ENCODE peak calls at places on chromosomes 4 and X, in ten cellular contexts. One of them, this sample, is unnamed.

GRCh38 chrX:16839852-16840460 is 30.2 kb downstream of the RBBP7 start:
- DNase-seq in tibial artery: no peak
- DNase-seq in RWPE2: no peak
- DNase-seq in left lung: no peak
- DNase-seq in fibroblast of lung: peak; percentile 84
- DNase-seq in body of pancreas: no peak
- DNase-seq in hepatocyte: peak; percentile 78
- DNase-seq in esophagus squamous epithelium: no peak
- DNase-seq in PC-3: peak; percentile 43
- DNase-seq in IMR-90: peak; percentile 85
- DNase-seq in this sample: peak; percentile 71

GRCh38 chr4:1239949-1240305 is 9.0 kb downstream of the CTBP1 start:
- DNase-seq in IMR-90: no peak
- DNase-seq in PC-3: no peak
- DNase-seq in hepatocyte: no peak
- DNase-seq in tibial artery: peak; percentile 47
- DNase-seq in esophagus squamous epithelium: no peak
- DNase-seq in RWPE2: no peak
- DNase-seq in left lung: peak; percentile 55
- DNase-seq in fibroblast of lung: no peak
- DNase-seq in body of pancreas: no peak
- DNase-seq in this sample: no peak

GRCh38 chr4:85028910-85029309 is 62.4 kb upstream of the WDFY3 start:
- DNase-seq in left lung: no peak
- DNase-seq in fibroblast of lung: peak; percentile 58
- DNase-seq in tibial artery: no peak
- DNase-seq in RWPE2: no peak
- DNase-seq in PC-3: no peak
- DNase-seq in esophagus squamous epithelium: no peak
- DNase-seq in body of pancreas: no peak
- DNase-seq in hepatocyte: peak; percentile 12
- DNase-seq in IMR-90: peak; percentile 22
- DNase-seq in this sample: peak; percentile 96

GRCh38 chrX:12978205-12979010 is 3.5 kb downstream of the TMSB4X start:
- DNase-seq in fibroblast of lung: peak; percentile 79
- DNase-seq in RWPE2: no peak
- DNase-seq in left lung: peak; percentile 77
- DNase-seq in body of pancreas: peak; percentile 58
- DNase-seq in tibial artery: peak; percentile 65
- DNase-seq in esophagus squamous epithelium: peak; percentile 14
- DNase-seq in hepatocyte: peak; percentile 75
- DNase-seq in PC-3: peak; percentile 48
- DNase-seq in IMR-90: peak; percentile 88
- DNase-seq in this sample: peak; percentile 81

GRCh38 chrX:146173742-146174141 is 356.1 kb downstream of the SLITRK2 start:
- DNase-seq in RWPE2: no peak
- DNase-seq in body of pancreas: no peak
- DNase-seq in esophagus squamous epithelium: no peak
- DNase-seq in PC-3: peak; percentile 3
- DNase-seq in left lung: no peak
- DNase-seq in tibial artery: no peak
- DNase-seq in fibroblast of lung: no peak
- DNase-seq in hepatocyte: no peak
- DNase-seq in IMR-90: no peak
- DNase-seq in this sample: no peak

GRCh38 chrX:8049827-8050226 is 121.2 kb downstream of the VCX2 start:
- DNase-seq in RWPE2: no peak
- DNase-seq in left lung: no peak
- DNase-seq in tibial artery: no peak
- DNase-seq in esophagus squamous epithelium: no peak
- DNase-seq in fibroblast of lung: peak; percentile 48
- DNase-seq in IMR-90: no peak
- DNase-seq in body of pancreas: no peak
- DNase-seq in hepatocyte: no peak
- DNase-seq in PC-3: peak; percentile 7
- DNase-seq in this sample: no peak

GRCh38 chr4:21882050-21882839 is 66.3 kb downstream of the KCNIP4 start:
- DNase-seq in body of pancreas: no peak
- DNase-seq in PC-3: peak; percentile 48
- DNase-seq in esophagus squamous epithelium: no peak
- DNase-seq in left lung: no peak
- DNase-seq in tibial artery: no peak
- DNase-seq in IMR-90: peak; percentile 48
- DNase-seq in fibroblast of lung: peak; percentile 17
- DNase-seq in RWPE2: no peak
- DNase-seq in hepatocyte: no peak
- DNase-seq in this sample: peak; percentile 21

GRCh38 chrX:9033989-9034388 is at the start of gene FAM9B:
- DNase-seq in PC-3: no peak
- DNase-seq in esophagus squamous epithelium: no peak
- DNase-seq in RWPE2: no peak
- DNase-seq in tibial artery: no peak
- DNase-seq in hepatocyte: no peak
- DNase-seq in body of pancreas: no peak
- DNase-seq in left lung: no peak
- DNase-seq in fibroblast of lung: no peak
- DNase-seq in IMR-90: no peak
- DNase-seq in this sample: no peak

DNA sequence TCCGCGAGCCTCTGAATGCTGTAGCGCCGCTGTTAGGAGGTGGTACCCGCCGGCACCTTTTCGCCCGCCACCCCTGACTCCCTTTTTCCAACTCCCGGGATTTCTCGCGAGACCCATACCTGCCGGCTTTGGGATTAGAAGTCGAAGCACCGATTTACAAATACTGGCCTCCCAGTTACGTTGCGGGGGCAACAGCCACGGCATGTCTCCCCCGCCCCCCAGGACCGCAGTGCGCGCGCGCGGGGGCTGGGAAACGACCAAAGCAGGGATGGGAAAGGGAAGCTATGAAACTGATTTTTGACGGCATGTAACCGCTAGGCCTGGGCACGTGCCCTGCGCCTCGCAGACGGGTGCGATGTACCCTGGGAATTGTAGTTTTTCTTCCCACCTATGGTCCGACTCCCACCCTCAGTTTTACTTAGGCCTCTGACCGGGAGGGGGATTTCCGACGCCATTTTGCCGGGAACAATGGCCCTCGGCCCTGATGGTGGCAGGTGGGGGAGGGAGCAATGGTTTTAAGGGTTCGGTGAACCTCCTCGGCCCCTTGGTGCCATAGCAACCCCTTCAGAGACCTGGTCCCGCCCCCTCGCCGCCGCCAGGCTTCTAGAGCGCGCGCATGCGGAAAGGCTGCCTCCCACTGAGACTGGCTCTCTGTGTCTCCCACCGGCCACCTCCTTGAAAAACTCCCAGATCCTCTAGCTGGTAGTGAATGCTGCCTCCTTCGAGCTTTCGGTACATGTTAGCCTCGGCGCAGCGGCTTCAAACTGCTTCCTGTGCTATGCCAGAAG is 772 bp upstream of the WNK3 start:
- DNase-seq in body of pancreas: peak; percentile 44
- DNase-seq in PC-3: no peak
- DNase-seq in left lung: no peak
- DNase-seq in esophagus squamous epithelium: no peak
- DNase-seq in tibial artery: peak; percentile 71
- DNase-seq in RWPE2: peak; percentile 39
- DNase-seq in hepatocyte: peak; percentile 84
- DNase-seq in IMR-90: peak; percentile 41
- DNase-seq in fibroblast of lung: peak; percentile 74
- DNase-seq in this sample: peak; percentile 38
- H3K4me3 ChIP-seq in body of pancreas: no peak overlapping the region
- H3K4me3 ChIP-seq in PC-3: peak overlapping the region; percentile 69
- H3K4me3 ChIP-seq in left lung: peak overlapping the region; percentile 34
- H3K4me3 ChIP-seq in esophagus squamous epithelium: peak overlapping the region; percentile 53
- H3K4me3 ChIP-seq in tibial artery: peak overlapping the region; percentile 55
- H3K4me3 ChIP-seq in RWPE2: peak overlapping the region; percentile 47
- H3K4me3 ChIP-seq in hepatocyte: peak overlapping the region; percentile 61
- H3K4me3 ChIP-seq in IMR-90: peak overlapping the region; percentile 71
- H3K4me3 ChIP-seq in fibroblast of lung: peak overlapping the region; percentile 59
- H3K4me3 ChIP-seq in this sample: peak overlapping the region; percentile 61

GRCh38 chr4:153407906-153408305 is 58.3 kb upstream of the TMEM131L start:
- DNase-seq in PC-3: no peak
- DNase-seq in IMR-90: no peak
- DNase-seq in body of pancreas: no peak
- DNase-seq in fibroblast of lung: no peak
- DNase-seq in RWPE2: no peak
- DNase-seq in left lung: no peak
- DNase-seq in esophagus squamous epithelium: no peak
- DNase-seq in hepatocyte: no peak
- DNase-seq in tibial artery: no peak
- DNase-seq in this sample: no peak

GRCh38 chr4:153413827-153414226 is 52.3 kb upstream of the TMEM131L start:
- DNase-seq in body of pancreas: no peak
- DNase-seq in hepatocyte: no peak
- DNase-seq in left lung: no peak
- DNase-seq in PC-3: no peak
- DNase-seq in IMR-90: no peak
- DNase-seq in fibroblast of lung: no peak
- DNase-seq in esophagus squamous epithelium: no peak
- DNase-seq in tibial artery: no peak
- DNase-seq in RWPE2: no peak
- DNase-seq in this sample: no peak

GRCh38 chr4:153408932-153409331 is 57.2 kb upstream of the TMEM131L start:
- DNase-seq in left lung: no peak
- DNase-seq in tibial artery: no peak
- DNase-seq in IMR-90: peak; percentile 41
- DNase-seq in RWPE2: no peak
- DNase-seq in body of pancreas: no peak
- DNase-seq in hepatocyte: no peak
- DNase-seq in PC-3: peak; percentile 30
- DNase-seq in esophagus squamous epithelium: no peak
- DNase-seq in fibroblast of lung: peak; percentile 19
- DNase-seq in this sample: no peak

GRCh38 chr4:153409412-153409811 is 56.7 kb upstream of the TMEM131L start:
- DNase-seq in left lung: no peak
- DNase-seq in hepatocyte: no peak
- DNase-seq in RWPE2: no peak
- DNase-seq in IMR-90: peak; percentile 89
- DNase-seq in tibial artery: no peak
- DNase-seq in esophagus squamous epithelium: no peak
- DNase-seq in fibroblast of lung: peak; percentile 71
- DNase-seq in PC-3: peak; percentile 70
- DNase-seq in body of pancreas: no peak
- DNase-seq in this sample: peak; percentile 76

GRCh38 chr4:153409924-153410501 is 56.1 kb upstream of the TMEM131L start:
- DNase-seq in esophagus squamous epithelium: no peak
- DNase-seq in IMR-90: peak; percentile 16
- DNase-seq in RWPE2: no peak
- DNase-seq in left lung: no peak
- DNase-seq in fibroblast of lung: peak; percentile 9
- DNase-seq in hepatocyte: no peak
- DNase-seq in body of pancreas: no peak
- DNase-seq in PC-3: no peak
- DNase-seq in tibial artery: no peak
- DNase-seq in this sample: no peak
- H3K27ac ChIP-seq in esophagus squamous epithelium: no peak overlapping the region
- H3K27ac ChIP-seq in IMR-90: peak overlapping the region; percentile 24
- H3K27ac ChIP-seq in RWPE2: peak overlapping the region; percentile 8
- H3K27ac ChIP-seq in left lung: no peak overlapping the region
- H3K27ac ChIP-seq in fibroblast of lung: peak overlapping the region; percentile 52
- H3K27ac ChIP-seq in hepatocyte: no peak overlapping the region
- H3K27ac ChIP-seq in body of pancreas: no peak overlapping the region
- H3K27ac ChIP-seq in PC-3: peak overlapping the region; percentile 59
- H3K27ac ChIP-seq in tibial artery: peak overlapping the region; percentile 75
- H3K27ac ChIP-seq in this sample: peak overlapping the region; percentile 57

GRCh38 chr4:173535165-173535737 is 5.2 kb upstream of the HAND2 start:
- DNase-seq in left lung: no peak
- DNase-seq in tibial artery: no peak
- DNase-seq in PC-3: no peak
- DNase-seq in fibroblast of lung: no peak
- DNase-seq in RWPE2: no peak
- DNase-seq in esophagus squamous epithelium: no peak
- DNase-seq in hepatocyte: no peak
- DNase-seq in IMR-90: no peak
- DNase-seq in body of pancreas: no peak
- DNase-seq in this sample: no peak

GRCh38 chr4:173537628-173538147 is 7.7 kb upstream of the HAND2 start:
- DNase-seq in RWPE2: no peak
- DNase-seq in IMR-90: no peak
- DNase-seq in body of pancreas: no peak
- DNase-seq in fibroblast of lung: no peak
- DNase-seq in tibial artery: no peak
- DNase-seq in left lung: no peak
- DNase-seq in esophagus squamous epithelium: no peak
- DNase-seq in PC-3: no peak
- DNase-seq in hepatocyte: no peak
- DNase-seq in this sample: no peak

GRCh38 chr4:173535932-173536331 is 5.9 kb upstream of the HAND2 start:
- DNase-seq in fibroblast of lung: no peak
- DNase-seq in PC-3: no peak
- DNase-seq in tibial artery: no peak
- DNase-seq in esophagus squamous epithelium: no peak
- DNase-seq in left lung: no peak
- DNase-seq in RWPE2: no peak
- DNase-seq in body of pancreas: no peak
- DNase-seq in IMR-90: no peak
- DNase-seq in hepatocyte: no peak
- DNase-seq in this sample: no peak

GRCh38 chr4:173538148-173538902 is 8.3 kb upstream of the HAND2 start:
- DNase-seq in body of pancreas: no peak
- DNase-seq in esophagus squamous epithelium: no peak
- DNase-seq in RWPE2: no peak
- DNase-seq in PC-3: no peak
- DNase-seq in left lung: peak; percentile 85
- DNase-seq in tibial artery: peak; percentile 81
- DNase-seq in IMR-90: no peak
- DNase-seq in fibroblast of lung: no peak
- DNase-seq in hepatocyte: no peak
- DNase-seq in this sample: no peak

DNA sequence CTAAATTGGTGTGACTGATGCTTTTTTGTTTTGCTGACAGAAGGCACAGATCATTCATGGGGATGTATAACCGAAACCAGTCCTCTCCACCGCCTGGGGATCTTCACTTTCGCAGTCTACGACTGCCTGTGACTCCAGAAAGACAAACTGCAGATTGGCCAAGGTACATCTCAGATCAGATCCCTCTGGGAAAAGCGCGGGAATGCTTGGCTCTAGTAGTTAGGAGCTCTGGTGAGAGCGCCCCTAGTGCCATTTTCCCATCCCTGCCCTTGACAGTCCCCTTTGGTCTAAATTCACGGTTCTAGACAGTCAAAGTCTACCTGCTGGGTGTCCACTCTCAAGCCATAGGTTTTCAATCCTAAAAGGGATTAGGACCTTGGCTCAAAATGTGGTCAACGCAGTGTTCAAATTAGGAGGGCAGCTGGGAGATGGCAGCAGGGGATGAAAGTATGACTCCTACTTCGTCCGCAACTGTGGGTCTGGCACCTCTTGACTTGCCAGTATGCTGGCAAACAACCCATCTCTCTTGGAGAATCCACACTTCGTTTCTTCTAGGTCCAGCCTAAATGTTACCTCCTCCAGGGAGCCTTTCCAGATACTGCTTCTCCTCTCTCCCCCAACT is 6.9 kb upstream of the HAND2 start:
- DNase-seq in left lung: no peak
- DNase-seq in fibroblast of lung: no peak
- DNase-seq in PC-3: peak; percentile 31
- DNase-seq in tibial artery: no peak
- DNase-seq in body of pancreas: no peak
- DNase-seq in RWPE2: no peak
- DNase-seq in hepatocyte: peak; percentile 45
- DNase-seq in esophagus squamous epithelium: no peak
- DNase-seq in IMR-90: no peak
- DNase-seq in this sample: no peak
- TF ChIP-seq CTCF in left lung: no peak
- TF ChIP-seq CTCF in fibroblast of lung: peak; percentile 12
- TF ChIP-seq CTCF in PC-3: peak; percentile 43
- TF ChIP-seq CTCF in tibial artery: no peak
- TF ChIP-seq CTCF in body of pancreas: peak; percentile 7
- TF ChIP-seq CTCF in RWPE2: peak; percentile 44
- TF ChIP-seq CTCF in hepatocyte: no peak
- TF ChIP-seq CTCF in esophagus squamous epithelium: no peak
- TF ChIP-seq CTCF in IMR-90: no peak
- TF ChIP-seq CTCF in this sample: peak; percentile 58

GRCh38 chr4:4385729-4386295 is 1.1 kb upstream of the NSG1 start:
- DNase-seq in esophagus squamous epithelium: no peak
- DNase-seq in tibial artery: no peak
- DNase-seq in left lung: no peak
- DNase-seq in hepatocyte: no peak
- DNase-seq in RWPE2: no peak
- DNase-seq in fibroblast of lung: no peak
- DNase-seq in body of pancreas: no peak
- DNase-seq in PC-3: no peak
- DNase-seq in IMR-90: no peak
- DNase-seq in this sample: no peak

GRCh38 chr4:4387531-4388311 is 819 bp downstream of the NSG1 start:
- DNase-seq in RWPE2: no peak
- DNase-seq in fibroblast of lung: no peak
- DNase-seq in hepatocyte: peak; percentile 35
- DNase-seq in esophagus squamous epithelium: no peak
- DNase-seq in body of pancreas: no peak
- DNase-seq in PC-3: no peak
- DNase-seq in tibial artery: no peak
- DNase-seq in IMR-90: no peak
- DNase-seq in left lung: no peak
- DNase-seq in this sample: no peak

GRCh38 chr4:4386296-4386735 is 586 bp upstream of the NSG1 start:
- DNase-seq in body of pancreas: no peak
- DNase-seq in esophagus squamous epithelium: no peak
- DNase-seq in tibial artery: no peak
- DNase-seq in RWPE2: no peak
- DNase-seq in PC-3: no peak
- DNase-seq in left lung: no peak
- DNase-seq in hepatocyte: peak; percentile 22
- DNase-seq in IMR-90: no peak
- DNase-seq in fibroblast of lung: no peak
- DNase-seq in this sample: no peak

GRCh38 chr4:4388418-4388817 is 1.5 kb downstream of the NSG1 start:
- DNase-seq in left lung: no peak
- DNase-seq in PC-3: no peak
- DNase-seq in IMR-90: no peak
- DNase-seq in body of pancreas: no peak
- DNase-seq in fibroblast of lung: no peak
- DNase-seq in hepatocyte: no peak
- DNase-seq in esophagus squamous epithelium: no peak
- DNase-seq in RWPE2: no peak
- DNase-seq in tibial artery: no peak
- DNase-seq in this sample: no peak

DNA sequence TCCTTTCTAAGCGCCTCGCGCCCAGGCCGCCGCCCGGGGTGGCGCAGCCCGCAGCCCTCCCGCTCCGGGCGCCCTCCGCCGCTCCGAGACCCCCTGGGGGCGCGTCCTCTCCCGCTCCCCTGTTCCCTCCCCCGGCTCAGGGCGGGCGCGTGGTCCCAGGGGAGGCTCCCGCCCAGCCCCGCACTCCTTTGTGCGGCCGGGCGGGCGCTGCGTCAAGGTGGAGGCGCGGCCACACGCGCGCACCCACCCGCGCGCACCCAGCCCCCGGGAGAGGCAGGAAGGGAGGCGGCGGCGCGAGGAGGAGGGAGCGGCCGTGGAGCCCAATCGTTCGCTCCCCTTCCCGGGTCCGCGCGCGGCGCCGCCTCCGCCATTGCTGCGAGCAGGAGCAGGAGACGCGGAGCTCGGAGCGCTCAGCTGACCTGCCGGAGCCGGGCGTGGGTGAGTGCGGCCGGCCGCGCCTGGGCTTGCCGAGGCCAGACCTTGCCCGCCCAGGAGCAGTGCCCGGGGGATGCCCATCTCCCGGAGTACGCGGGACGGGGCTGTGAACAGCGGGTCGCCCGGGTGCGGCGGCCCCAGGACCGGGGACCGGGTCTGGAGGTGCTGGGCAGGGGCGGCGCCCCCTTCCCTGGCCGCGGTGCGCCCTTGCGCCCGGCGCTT is at the start of gene NSG1:
- DNase-seq in fibroblast of lung: no peak
- DNase-seq in hepatocyte: peak; percentile 53
- DNase-seq in body of pancreas: no peak
- DNase-seq in left lung: no peak
- DNase-seq in tibial artery: no peak
- DNase-seq in IMR-90: peak; percentile 18
- DNase-seq in esophagus squamous epithelium: no peak
- DNase-seq in RWPE2: no peak
- DNase-seq in PC-3: no peak
- DNase-seq in this sample: no peak
- H3K4me3 ChIP-seq in fibroblast of lung: peak within 1 kb of the TSS; percentile 10
- H3K4me3 ChIP-seq in hepatocyte: peak within 1 kb of the TSS; percentile 75
- H3K4me3 ChIP-seq in body of pancreas: no peak within 1 kb of the TSS
- H3K4me3 ChIP-seq in left lung: peak within 1 kb of the TSS; percentile 22
- H3K4me3 ChIP-seq in tibial artery: peak within 1 kb of the TSS; percentile 44
- H3K4me3 ChIP-seq in IMR-90: peak within 1 kb of the TSS; percentile 59
- H3K4me3 ChIP-seq in esophagus squamous epithelium: peak within 1 kb of the TSS; percentile 44
- H3K4me3 ChIP-seq in RWPE2: peak within 1 kb of the TSS; percentile 39
- H3K4me3 ChIP-seq in PC-3: peak within 1 kb of the TSS; percentile 24
- H3K4me3 ChIP-seq in this sample: peak within 1 kb of the TSS; percentile 32

This sample was measured in brain microvascular endothelial cell.